ENCODE peak calls at places on chromosomes 7 and 10, in eight cellular contexts. One of them, this sample, is unnamed. For H3K79me2, the result is how much of the 10 kb centered on the place peaks cover.

GRCh38 chr7:72286486-72286885 is 125.7 kb downstream of the CALN1 start:
- DNase-seq in endothelial cell of umbilical vein: no peak
- DNase-seq in Karpas-422: no peak
- DNase-seq in fibroblast of lung: no peak
- DNase-seq in MM.1S: no peak
- DNase-seq in GM23248: no peak
- DNase-seq in H9: no peak
- DNase-seq in HCT116: no peak
- DNase-seq in this sample: no peak

GRCh38 chr10:71599518-71599917 is 120.1 kb downstream of the C10orf105 start:
- DNase-seq in endothelial cell of umbilical vein: no peak
- DNase-seq in Karpas-422: no peak
- DNase-seq in fibroblast of lung: no peak
- DNase-seq in MM.1S: no peak
- DNase-seq in GM23248: no peak
- DNase-seq in H9: no peak
- DNase-seq in HCT116: no peak
- DNase-seq in this sample: no peak

GRCh38 chr7:121504478-121504877 is 108.4 kb upstream of the FAM3C start:
- DNase-seq in endothelial cell of umbilical vein: peak
- DNase-seq in Karpas-422: no peak
- DNase-seq in fibroblast of lung: peak
- DNase-seq in MM.1S: no peak
- DNase-seq in GM23248: peak
- DNase-seq in H9: peak
- DNase-seq in HCT116: no peak
- DNase-seq in this sample: peak

GRCh38 chr10:74598891-74599566 is 227.4 kb upstream of the KAT6B start:
- DNase-seq in endothelial cell of umbilical vein: no peak
- DNase-seq in Karpas-422: no peak
- DNase-seq in fibroblast of lung: peak
- DNase-seq in MM.1S: peak
- DNase-seq in GM23248: peak
- DNase-seq in H9: no peak
- DNase-seq in HCT116: no peak
- DNase-seq in this sample: no peak

GRCh38 chr10:51301644-51302043 is 227.4 kb downstream of the PRKG1 start:
- DNase-seq in endothelial cell of umbilical vein: peak
- DNase-seq in Karpas-422: no peak
- DNase-seq in fibroblast of lung: peak
- DNase-seq in MM.1S: no peak
- DNase-seq in GM23248: peak
- DNase-seq in H9: no peak
- DNase-seq in HCT116: no peak
- DNase-seq in this sample: no peak

GRCh38 chr7:74334026-74334425 is 44.8 kb downstream of the CLIP2 start:
- DNase-seq in endothelial cell of umbilical vein: no peak
- DNase-seq in Karpas-422: no peak
- DNase-seq in fibroblast of lung: no peak
- DNase-seq in MM.1S: no peak
- DNase-seq in GM23248: peak
- DNase-seq in H9: no peak
- DNase-seq in HCT116: no peak
- DNase-seq in this sample: no peak

GRCh38 chr7:100367676-100368613 is 5.3 kb upstream of the PILRA start:
- DNase-seq in endothelial cell of umbilical vein: no peak
- DNase-seq in Karpas-422: peak
- DNase-seq in fibroblast of lung: no peak
- DNase-seq in MM.1S: no peak
- DNase-seq in GM23248: no peak
- DNase-seq in H9: no peak
- DNase-seq in HCT116: no peak
- DNase-seq in this sample: no peak

GRCh38 chr7:25263292-25263691 is 35.0 kb upstream of the NPVF start:
- DNase-seq in endothelial cell of umbilical vein: no peak
- DNase-seq in Karpas-422: no peak
- DNase-seq in fibroblast of lung: no peak
- DNase-seq in MM.1S: no peak
- DNase-seq in GM23248: peak
- DNase-seq in H9: no peak
- DNase-seq in HCT116: no peak
- DNase-seq in this sample: no peak

GRCh38 chr10:117399341-117400196 is 24.3 kb upstream of the PDZD8 start:
- DNase-seq in endothelial cell of umbilical vein: no peak
- DNase-seq in Karpas-422: no peak
- DNase-seq in fibroblast of lung: no peak
- DNase-seq in MM.1S: no peak
- DNase-seq in GM23248: no peak
- DNase-seq in H9: no peak
- DNase-seq in HCT116: no peak
- DNase-seq in this sample: no peak

GRCh38 chr7:36363515-36363914 is 26.1 kb upstream of the ANLN start:
- DNase-seq in endothelial cell of umbilical vein: no peak
- DNase-seq in Karpas-422: no peak
- DNase-seq in fibroblast of lung: no peak
- DNase-seq in MM.1S: no peak
- DNase-seq in GM23248: no peak
- DNase-seq in H9: no peak
- DNase-seq in HCT116: no peak
- DNase-seq in this sample: no peak

DNA sequence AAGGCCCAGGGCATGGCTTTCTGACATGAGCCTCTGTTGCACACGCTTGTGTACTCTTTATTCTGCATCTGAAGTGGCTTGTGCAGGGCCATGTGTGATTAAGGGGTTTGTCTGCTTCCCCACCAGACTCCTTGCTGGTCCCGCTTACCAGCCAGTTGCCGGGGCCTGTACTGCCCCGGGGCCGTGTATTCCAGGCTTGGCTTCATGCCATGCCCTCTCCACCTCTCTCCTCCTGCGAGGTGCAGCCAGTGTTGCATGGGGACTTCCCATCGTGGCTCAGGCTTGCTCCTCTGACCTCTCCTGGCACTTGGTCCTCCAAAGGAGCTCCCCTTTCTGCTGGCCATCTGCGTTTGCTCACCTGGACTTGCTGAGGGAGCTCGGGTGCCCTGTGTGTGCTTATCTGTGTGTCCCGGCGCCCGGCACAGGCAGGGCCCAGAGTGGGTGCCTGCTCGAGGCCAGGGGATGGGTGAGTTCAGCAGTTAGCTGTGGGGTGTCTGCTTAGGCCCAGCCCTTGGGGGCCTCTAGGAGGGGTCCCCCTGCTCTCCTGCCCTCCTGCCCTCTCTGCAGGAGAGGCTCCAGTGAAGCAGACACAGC is 11.0 kb upstream of the C10orf143 start:
- DNase-seq in endothelial cell of umbilical vein: no peak
- DNase-seq in Karpas-422: no peak
- DNase-seq in fibroblast of lung: no peak
- DNase-seq in MM.1S: no peak
- DNase-seq in GM23248: no peak
- DNase-seq in H9: no peak
- DNase-seq in HCT116: no peak
- DNase-seq in this sample: no peak
- H3K79me2 ChIP-seq in endothelial cell of umbilical vein: under half
- H3K79me2 ChIP-seq in Karpas-422: under half
- H3K79me2 ChIP-seq in fibroblast of lung: under half
- H3K79me2 ChIP-seq in MM.1S: under half
- H3K79me2 ChIP-seq in GM23248: under half
- H3K79me2 ChIP-seq in H9: under half
- H3K79me2 ChIP-seq in HCT116: under half
- H3K79me2 ChIP-seq in this sample: under half

GRCh38 chr10:69123747-69124557 is at the start of gene VPS26A:
- DNase-seq in endothelial cell of umbilical vein: peak
- DNase-seq in Karpas-422: peak
- DNase-seq in fibroblast of lung: peak
- DNase-seq in MM.1S: peak
- DNase-seq in GM23248: peak
- DNase-seq in H9: peak
- DNase-seq in HCT116: peak
- DNase-seq in this sample: peak
- H3K79me2 ChIP-seq in endothelial cell of umbilical vein: under half
- H3K79me2 ChIP-seq in Karpas-422: under half
- H3K79me2 ChIP-seq in fibroblast of lung: under half
- H3K79me2 ChIP-seq in MM.1S: under half
- H3K79me2 ChIP-seq in GM23248: under half
- H3K79me2 ChIP-seq in H9: under half
- H3K79me2 ChIP-seq in HCT116: under half
- H3K79me2 ChIP-seq in this sample: under half

GRCh38 chr7:4727914-4728705 is 46.0 kb downstream of the FOXK1 start:
- DNase-seq in endothelial cell of umbilical vein: no peak
- DNase-seq in Karpas-422: no peak
- DNase-seq in fibroblast of lung: no peak
- DNase-seq in MM.1S: no peak
- DNase-seq in GM23248: no peak
- DNase-seq in H9: no peak
- DNase-seq in HCT116: no peak
- DNase-seq in this sample: no peak
- H3K79me2 ChIP-seq in endothelial cell of umbilical vein: half or more
- H3K79me2 ChIP-seq in Karpas-422: half or more
- H3K79me2 ChIP-seq in fibroblast of lung: under half
- H3K79me2 ChIP-seq in MM.1S: half or more
- H3K79me2 ChIP-seq in GM23248: half or more
- H3K79me2 ChIP-seq in H9: under half
- H3K79me2 ChIP-seq in HCT116: half or more
- H3K79me2 ChIP-seq in this sample: half or more

GRCh38 chr7:50367570-50367969 is 63.1 kb downstream of the IKZF1 start:
- DNase-seq in endothelial cell of umbilical vein: no peak
- DNase-seq in Karpas-422: no peak
- DNase-seq in fibroblast of lung: no peak
- DNase-seq in MM.1S: no peak
- DNase-seq in GM23248: no peak
- DNase-seq in H9: no peak
- DNase-seq in HCT116: no peak
- DNase-seq in this sample: no peak
- H3K79me2 ChIP-seq in endothelial cell of umbilical vein: under half
- H3K79me2 ChIP-seq in Karpas-422: half or more
- H3K79me2 ChIP-seq in fibroblast of lung: under half
- H3K79me2 ChIP-seq in MM.1S: half or more
- H3K79me2 ChIP-seq in GM23248: under half
- H3K79me2 ChIP-seq in H9: under half
- H3K79me2 ChIP-seq in HCT116: under half
- H3K79me2 ChIP-seq in this sample: under half

GRCh38 chr10:122850705-122851640 is 5.3 kb upstream of the CUZD1 start:
- DNase-seq in endothelial cell of umbilical vein: peak
- DNase-seq in Karpas-422: no peak
- DNase-seq in fibroblast of lung: peak
- DNase-seq in MM.1S: no peak
- DNase-seq in GM23248: peak
- DNase-seq in H9: no peak
- DNase-seq in HCT116: no peak
- DNase-seq in this sample: no peak
- H3K79me2 ChIP-seq in endothelial cell of umbilical vein: under half
- H3K79me2 ChIP-seq in Karpas-422: under half
- H3K79me2 ChIP-seq in fibroblast of lung: under half
- H3K79me2 ChIP-seq in MM.1S: under half
- H3K79me2 ChIP-seq in GM23248: under half
- H3K79me2 ChIP-seq in H9: under half
- H3K79me2 ChIP-seq in HCT116: under half
- H3K79me2 ChIP-seq in this sample: under half

GRCh38 chr10:32927750-32928149 is 30.3 kb downstream of the ITGB1 start:
- DNase-seq in endothelial cell of umbilical vein: no peak
- DNase-seq in Karpas-422: no peak
- DNase-seq in fibroblast of lung: no peak
- DNase-seq in MM.1S: no peak
- DNase-seq in GM23248: no peak
- DNase-seq in H9: no peak
- DNase-seq in HCT116: no peak
- DNase-seq in this sample: no peak

GRCh38 chr10:32923849-32924248 is 34.2 kb downstream of the ITGB1 start:
- DNase-seq in endothelial cell of umbilical vein: no peak
- DNase-seq in Karpas-422: no peak
- DNase-seq in fibroblast of lung: no peak
- DNase-seq in MM.1S: no peak
- DNase-seq in GM23248: no peak
- DNase-seq in H9: no peak
- DNase-seq in HCT116: no peak
- DNase-seq in this sample: no peak

GRCh38 chr10:32922164-32922563 is 35.9 kb downstream of the ITGB1 start:
- DNase-seq in endothelial cell of umbilical vein: no peak
- DNase-seq in Karpas-422: no peak
- DNase-seq in fibroblast of lung: no peak
- DNase-seq in MM.1S: no peak
- DNase-seq in GM23248: no peak
- DNase-seq in H9: no peak
- DNase-seq in HCT116: no peak
- DNase-seq in this sample: no peak
- H3K79me2 ChIP-seq in endothelial cell of umbilical vein: half or more
- H3K79me2 ChIP-seq in Karpas-422: half or more
- H3K79me2 ChIP-seq in fibroblast of lung: half or more
- H3K79me2 ChIP-seq in MM.1S: under half
- H3K79me2 ChIP-seq in GM23248: half or more
- H3K79me2 ChIP-seq in H9: under half
- H3K79me2 ChIP-seq in HCT116: half or more
- H3K79me2 ChIP-seq in this sample: under half

GRCh38 chr7:137965942-137966624 is 35.8 kb downstream of the CREB3L2 start:
- DNase-seq in endothelial cell of umbilical vein: peak
- DNase-seq in Karpas-422: no peak
- DNase-seq in fibroblast of lung: no peak
- DNase-seq in MM.1S: no peak
- DNase-seq in GM23248: peak
- DNase-seq in H9: no peak
- DNase-seq in HCT116: no peak
- DNase-seq in this sample: no peak
- H3K79me2 ChIP-seq in endothelial cell of umbilical vein: half or more
- H3K79me2 ChIP-seq in Karpas-422: under half
- H3K79me2 ChIP-seq in fibroblast of lung: half or more
- H3K79me2 ChIP-seq in MM.1S: half or more
- H3K79me2 ChIP-seq in GM23248: half or more
- H3K79me2 ChIP-seq in H9: under half
- H3K79me2 ChIP-seq in HCT116: under half
- H3K79me2 ChIP-seq in this sample: half or more

DNA sequence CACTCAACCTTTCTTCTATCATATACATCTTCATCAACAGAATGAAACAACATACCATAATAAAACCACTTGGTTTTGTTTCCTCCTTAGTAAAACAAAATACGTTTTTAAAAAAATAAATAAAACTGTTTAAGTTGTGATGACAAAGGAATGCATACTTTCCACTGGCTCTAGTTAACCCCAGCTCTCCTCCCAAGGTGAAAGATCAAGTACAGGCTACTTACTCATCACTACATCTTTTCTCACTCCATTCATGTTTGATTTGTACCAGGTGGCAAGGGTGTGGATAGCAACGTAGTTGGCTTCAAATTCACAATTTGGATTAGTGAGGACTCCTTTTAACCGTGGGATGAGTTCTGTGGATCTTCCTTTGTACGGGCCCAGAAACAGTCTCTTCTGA is 14.7 kb downstream of the OGA start:
- DNase-seq in endothelial cell of umbilical vein: no peak
- DNase-seq in Karpas-422: no peak
- DNase-seq in fibroblast of lung: no peak
- DNase-seq in MM.1S: no peak
- DNase-seq in GM23248: no peak
- DNase-seq in H9: no peak
- DNase-seq in HCT116: no peak
- DNase-seq in this sample: no peak
- H3K79me2 ChIP-seq in endothelial cell of umbilical vein: under half
- H3K79me2 ChIP-seq in Karpas-422: under half
- H3K79me2 ChIP-seq in fibroblast of lung: under half
- H3K79me2 ChIP-seq in MM.1S: half or more
- H3K79me2 ChIP-seq in GM23248: half or more
- H3K79me2 ChIP-seq in H9: under half
- H3K79me2 ChIP-seq in HCT116: half or more
- H3K79me2 ChIP-seq in this sample: half or more

This sample was measured in hepatocyte.